ENCODE peak calls at places on chromosome 16, in seven cellular contexts. S, C, Y, B, I, Q and G are unnamed samples.

GRCh38 chr16:56862776-56863175 is 2.2 kb upstream of the SLC12A3 start:
- DNase-seq in S (no peak), C (no peak), Y (no peak), B (no peak), I (no peak), Q (no peak), G (peak)

GRCh38 chr16:4314532-4315184 is 1.2 kb upstream of the GLIS2 start:
- DNase-seq in S (no peak), C (peak), Y (no peak), B (no peak), I (peak), Q (no peak), G (no peak)

GRCh38 chr16:80347900-80348299 is 192.9 kb upstream of the DYNLRB2 start:
- DNase-seq in S (peak), C (no peak), Y (no peak), B (no peak), I (no peak), Q (no peak), G (no peak)

GRCh38 chr16:19113577-19114358 is at the start of gene ITPRIPL2:
- DNase-seq in S (peak), C (peak), Y (no peak), B (no peak), I (peak), Q (peak), G (peak)

GRCh38 chr16:56653218-56653617 is 1.5 kb downstream of the MT1B start:
- DNase-seq in S (no peak), C (no peak), Y (no peak), B (no peak), I (no peak), Q (no peak), G (no peak)

GRCh38 chr16:84259691-84260090 is 19.9 kb upstream of the KCNG4 start:
- DNase-seq in S (no peak), C (no peak), Y (no peak), B (no peak), I (no peak), Q (no peak), G (no peak)

GRCh38 chr16:70747703-70748631 is 53.0 kb downstream of the VAC14 start:
- DNase-seq in S (no peak), C (no peak), Y (no peak), B (no peak), I (no peak), Q (no peak), G (no peak)

GRCh38 chr16:69833357-69833781 is 71.2 kb downstream of the WWP2 start:
- DNase-seq in S (no peak), C (no peak), Y (no peak), B (no peak), I (no peak), Q (no peak), G (no peak)

GRCh38 chr16:11499295-11500089 is 87.2 kb downstream of the LITAF start:
- DNase-seq in S (no peak), C (no peak), Y (no peak), B (no peak), I (no peak), Q (no peak), G (no peak)

GRCh38 chr16:55506083-55506482 is 2.8 kb upstream of the LPCAT2 start:
- DNase-seq in S (no peak), C (no peak), Y (no peak), B (no peak), I (peak), Q (no peak), G (no peak)

GRCh38 chr16:85462405-85463227 is 150.5 kb upstream of the GSE1 start:
- DNase-seq in S (no peak), C (no peak), Y (peak), B (no peak), I (peak), Q (peak), G (no peak)

GRCh38 chr16:62903961-62904502 is 867.8 kb upstream of the CDH8 start:
- DNase-seq in S (no peak), C (no peak), Y (no peak), B (no peak), I (no peak), Q (no peak), G (no peak)

GRCh38 chr16:12257926-12258561 is 281.5 kb downstream of the SNX29 start:
- DNase-seq in S (peak), C (no peak), Y (no peak), B (no peak), I (peak), Q (peak), G (no peak)